ENCODE peak calls at places on chromosomes 11 and 22, in six cellular contexts. One of them, this sample, is unnamed.

GRCh38 chr11:76453248-76453647 is 8.4 kb downstream of the EMSY start:
- DNase-seq in naive thymus-derived CD4-positive, alpha-beta T cell: no peak
- DNase-seq in heart left ventricle: no peak
- DNase-seq in PC-3: peak; percentile 15
- DNase-seq in psoas muscle: no peak
- DNase-seq in Panc1: no peak
- DNase-seq in this sample: no peak

GRCh38 chr22:46010951-46011626 is 34.1 kb upstream of the WNT7B start:
- DNase-seq in naive thymus-derived CD4-positive, alpha-beta T cell: no peak
- DNase-seq in heart left ventricle: no peak
- DNase-seq in PC-3: no peak
- DNase-seq in psoas muscle: peak; percentile 61
- DNase-seq in Panc1: no peak
- DNase-seq in this sample: no peak

GRCh38 chr11:121466063-121466794 is 13.5 kb upstream of the SORL1-AS1 start:
- DNase-seq in naive thymus-derived CD4-positive, alpha-beta T cell: no peak
- DNase-seq in heart left ventricle: peak; percentile 92
- DNase-seq in PC-3: peak; percentile 99
- DNase-seq in psoas muscle: peak; percentile 89
- DNase-seq in Panc1: peak; percentile 95
- DNase-seq in this sample: peak; percentile 76

GRCh38 chr11:119367661-119368120 is 13.8 kb downstream of the USP2 start:
- DNase-seq in naive thymus-derived CD4-positive, alpha-beta T cell: no peak
- DNase-seq in heart left ventricle: no peak
- DNase-seq in PC-3: no peak
- DNase-seq in psoas muscle: peak; percentile 73
- DNase-seq in Panc1: no peak
- DNase-seq in this sample: no peak

GRCh38 chr11:114441921-114442320 is 2.7 kb downstream of the REXO2 start:
- DNase-seq in naive thymus-derived CD4-positive, alpha-beta T cell: no peak
- DNase-seq in heart left ventricle: no peak
- DNase-seq in PC-3: no peak
- DNase-seq in psoas muscle: no peak
- DNase-seq in Panc1: no peak
- DNase-seq in this sample: no peak

GRCh38 chr22:42990131-42990838 is 24.7 kb downstream of the PACSIN2 start:
- DNase-seq in naive thymus-derived CD4-positive, alpha-beta T cell: no peak
- DNase-seq in heart left ventricle: no peak
- DNase-seq in PC-3: peak; percentile 86
- DNase-seq in psoas muscle: no peak
- DNase-seq in Panc1: peak; percentile 24
- DNase-seq in this sample: no peak

GRCh38 chr11:128690746-128691091 is 3.2 kb upstream of the FLI1 start:
- DNase-seq in naive thymus-derived CD4-positive, alpha-beta T cell: no peak
- DNase-seq in heart left ventricle: peak; percentile 42
- DNase-seq in PC-3: no peak
- DNase-seq in psoas muscle: no peak
- DNase-seq in Panc1: no peak
- DNase-seq in this sample: no peak

GRCh38 chr11:24900960-24901549 is 404.2 kb downstream of the LUZP2 start:
- DNase-seq in naive thymus-derived CD4-positive, alpha-beta T cell: no peak
- DNase-seq in heart left ventricle: no peak
- DNase-seq in PC-3: no peak
- DNase-seq in psoas muscle: no peak
- DNase-seq in Panc1: no peak
- DNase-seq in this sample: no peak

GRCh38 chr11:123469089-123469488 is 39.0 kb downstream of the GRAMD1B start:
- DNase-seq in naive thymus-derived CD4-positive, alpha-beta T cell: no peak
- DNase-seq in heart left ventricle: peak; percentile 46
- DNase-seq in PC-3: no peak
- DNase-seq in psoas muscle: no peak
- DNase-seq in Panc1: no peak
- DNase-seq in this sample: no peak

GRCh38 chr22:42939941-42940653 is 74.9 kb downstream of the PACSIN2 start:
- DNase-seq in naive thymus-derived CD4-positive, alpha-beta T cell: no peak
- DNase-seq in heart left ventricle: peak; percentile 55
- DNase-seq in PC-3: peak; percentile 93
- DNase-seq in psoas muscle: no peak
- DNase-seq in Panc1: peak; percentile 78
- DNase-seq in this sample: no peak

GRCh38 chr11:33891714-33892327 is at the start of gene LMO2:
- DNase-seq in naive thymus-derived CD4-positive, alpha-beta T cell: no peak
- DNase-seq in heart left ventricle: no peak
- DNase-seq in PC-3: no peak
- DNase-seq in psoas muscle: no peak
- DNase-seq in Panc1: no peak
- DNase-seq in this sample: no peak

GRCh38 chr11:72781063-72781312 is 12.9 kb downstream of the STARD10 start:
- DNase-seq in naive thymus-derived CD4-positive, alpha-beta T cell: no peak
- DNase-seq in heart left ventricle: no peak
- DNase-seq in PC-3: peak; percentile 62
- DNase-seq in psoas muscle: no peak
- DNase-seq in Panc1: no peak
- DNase-seq in this sample: no peak

GRCh38 chr11:68090287-68090686 is 30.9 kb downstream of the CHKA start:
- DNase-seq in naive thymus-derived CD4-positive, alpha-beta T cell: no peak
- DNase-seq in heart left ventricle: no peak
- DNase-seq in PC-3: no peak
- DNase-seq in psoas muscle: no peak
- DNase-seq in Panc1: no peak
- DNase-seq in this sample: no peak

GRCh38 chr11:123517559-123518364 is 87.7 kb downstream of the GRAMD1B start:
- DNase-seq in naive thymus-derived CD4-positive, alpha-beta T cell: no peak
- DNase-seq in heart left ventricle: no peak
- DNase-seq in PC-3: no peak
- DNase-seq in psoas muscle: no peak
- DNase-seq in Panc1: no peak
- DNase-seq in this sample: no peak

GRCh38 chr11:120061036-120061760 is 76.7 kb downstream of the TRIM29 start:
- DNase-seq in naive thymus-derived CD4-positive, alpha-beta T cell: no peak
- DNase-seq in heart left ventricle: no peak
- DNase-seq in PC-3: no peak
- DNase-seq in psoas muscle: no peak
- DNase-seq in Panc1: no peak
- DNase-seq in this sample: no peak

GRCh38 chr11:8760896-8761295 is 78.3 kb downstream of the RPL27A start:
- DNase-seq in naive thymus-derived CD4-positive, alpha-beta T cell: no peak
- DNase-seq in heart left ventricle: no peak
- DNase-seq in PC-3: no peak
- DNase-seq in psoas muscle: no peak
- DNase-seq in Panc1: no peak
- DNase-seq in this sample: no peak
- H3K4me1 ChIP-seq in naive thymus-derived CD4-positive, alpha-beta T cell: no peaks in the 10 kb centered on the region
- H3K4me1 ChIP-seq in heart left ventricle: peaks cover 46% of the 10 kb centered on the region
- H3K4me1 ChIP-seq in PC-3: no peaks in the 10 kb centered on the region
- H3K4me1 ChIP-seq in psoas muscle: peaks cover 59% of the 10 kb centered on the region
- H3K4me1 ChIP-seq in Panc1: no peaks in the 10 kb centered on the region
- H3K4me1 ChIP-seq in this sample: no peaks in the 10 kb centered on the region

GRCh38 chr11:62125316-62125715 is 1.5 kb downstream of the INCENP start:
- DNase-seq in naive thymus-derived CD4-positive, alpha-beta T cell: no peak
- DNase-seq in heart left ventricle: no peak
- DNase-seq in PC-3: peak; percentile 12
- DNase-seq in psoas muscle: no peak
- DNase-seq in Panc1: no peak
- DNase-seq in this sample: no peak
- H3K4me3 ChIP-seq in naive thymus-derived CD4-positive, alpha-beta T cell: peak overlapping the region; percentile 87
- H3K4me3 ChIP-seq in heart left ventricle: peak overlapping the region; percentile 86
- H3K4me3 ChIP-seq in PC-3: peak overlapping the region; percentile 83
- H3K4me3 ChIP-seq in psoas muscle: peak overlapping the region; percentile 92
- H3K4me3 ChIP-seq in Panc1: peak overlapping the region; percentile 94
- H3K4me3 ChIP-seq in this sample: no peak overlapping the region

GRCh38 chr11:96284401-96284800 is 58.6 kb downstream of the MAML2 start:
- DNase-seq in naive thymus-derived CD4-positive, alpha-beta T cell: no peak
- DNase-seq in heart left ventricle: no peak
- DNase-seq in PC-3: no peak
- DNase-seq in psoas muscle: no peak
- DNase-seq in Panc1: no peak
- DNase-seq in this sample: no peak
- H3K4me1 ChIP-seq in naive thymus-derived CD4-positive, alpha-beta T cell: no peaks in the 10 kb centered on the region
- H3K4me1 ChIP-seq in heart left ventricle: no peaks in the 10 kb centered on the region
- H3K4me1 ChIP-seq in PC-3: peaks cover 43% of the 10 kb centered on the region
- H3K4me1 ChIP-seq in psoas muscle: no peaks in the 10 kb centered on the region
- H3K4me1 ChIP-seq in Panc1: peaks cover 4% of the 10 kb centered on the region
- H3K4me1 ChIP-seq in this sample: no peaks in the 10 kb centered on the region

DNA sequence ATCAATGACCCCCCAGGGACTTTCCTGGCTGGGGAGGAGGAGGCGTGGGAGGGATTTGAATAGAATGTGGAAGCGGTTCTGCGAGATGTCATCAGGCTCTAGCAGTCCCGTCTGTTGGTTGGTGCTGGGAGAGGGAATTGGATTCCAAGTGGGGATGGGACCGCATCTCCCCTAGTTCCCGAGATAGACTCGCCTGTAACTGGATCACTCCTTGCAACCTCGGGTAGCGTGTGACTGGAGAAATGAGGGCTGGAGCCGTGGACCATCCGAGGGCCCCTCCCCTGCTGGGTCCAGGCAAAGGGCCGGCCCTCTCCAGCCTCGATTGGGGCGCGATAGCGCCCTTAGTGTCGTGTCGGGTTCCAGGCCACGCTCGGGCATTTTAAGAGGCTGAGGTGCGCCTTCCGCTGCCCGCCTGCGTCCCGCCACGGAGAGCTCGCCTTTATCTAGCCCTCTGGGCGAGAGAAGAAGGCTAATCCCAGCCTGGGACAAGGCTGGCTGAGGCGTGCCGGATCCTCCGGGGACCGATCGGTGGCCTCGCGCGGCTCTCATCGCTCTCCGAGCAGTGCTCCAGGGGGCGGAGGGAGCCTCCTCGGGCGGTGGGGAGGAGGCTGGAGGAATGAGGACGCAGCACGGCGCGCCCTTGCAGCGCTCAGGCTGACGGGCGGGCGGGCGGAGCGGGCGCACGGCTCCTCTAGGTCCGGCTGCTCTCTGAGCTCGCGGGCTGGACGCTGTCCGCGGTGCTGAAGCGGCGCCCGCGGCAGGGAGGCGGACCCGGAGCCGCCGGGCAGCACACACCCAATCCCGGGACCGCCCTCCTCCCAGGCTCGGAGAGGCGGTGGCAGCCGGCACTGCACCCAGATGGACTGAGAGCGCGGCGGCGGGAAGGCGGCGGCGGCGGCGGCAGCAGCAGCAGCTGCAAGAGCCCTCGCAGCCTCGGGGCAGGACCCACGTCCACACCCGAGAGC is 107.8 kb downstream of the OSBP2 start:
- DNase-seq in naive thymus-derived CD4-positive, alpha-beta T cell: peak; percentile 69
- DNase-seq in heart left ventricle: peak; percentile 89
- DNase-seq in PC-3: peak; percentile 91
- DNase-seq in psoas muscle: peak; percentile 90
- DNase-seq in Panc1: no peak
- DNase-seq in this sample: peak; percentile 61
- H3K4me3 ChIP-seq in naive thymus-derived CD4-positive, alpha-beta T cell: no peak overlapping the region
- H3K4me3 ChIP-seq in heart left ventricle: peak overlapping the region; percentile 25
- H3K4me3 ChIP-seq in PC-3: peak overlapping the region; percentile 65
- H3K4me3 ChIP-seq in psoas muscle: peak overlapping the region; percentile 47
- H3K4me3 ChIP-seq in Panc1: peak overlapping the region; percentile 32
- H3K4me3 ChIP-seq in this sample: peak overlapping the region; percentile 38

GRCh38 chr11:118145285-118146227 is 7.1 kb downstream of the SCN4B start:
- DNase-seq in naive thymus-derived CD4-positive, alpha-beta T cell: peak; percentile 80
- DNase-seq in heart left ventricle: peak; percentile 88
- DNase-seq in PC-3: peak; percentile 95
- DNase-seq in psoas muscle: peak; percentile 91
- DNase-seq in Panc1: peak; percentile 50
- DNase-seq in this sample: peak; percentile 76
- H3K4me1 ChIP-seq in naive thymus-derived CD4-positive, alpha-beta T cell: no peaks in the 10 kb centered on the region
- H3K4me1 ChIP-seq in heart left ventricle: peaks cover 21% of the 10 kb centered on the region
- H3K4me1 ChIP-seq in PC-3: no peaks in the 10 kb centered on the region
- H3K4me1 ChIP-seq in psoas muscle: no peaks in the 10 kb centered on the region
- H3K4me1 ChIP-seq in Panc1: no peaks in the 10 kb centered on the region
- H3K4me1 ChIP-seq in this sample: peaks cover 1% of the 10 kb centered on the region

GRCh38 chr11:117771197-117771596 is 25.8 kb downstream of the DSCAML1 start:
- DNase-seq in naive thymus-derived CD4-positive, alpha-beta T cell: no peak
- DNase-seq in heart left ventricle: no peak
- DNase-seq in PC-3: no peak
- DNase-seq in psoas muscle: no peak
- DNase-seq in Panc1: no peak
- DNase-seq in this sample: no peak
- H3K4me3 ChIP-seq in naive thymus-derived CD4-positive, alpha-beta T cell: no peak overlapping the region
- H3K4me3 ChIP-seq in heart left ventricle: no peak overlapping the region
- H3K4me3 ChIP-seq in PC-3: no peak overlapping the region
- H3K4me3 ChIP-seq in psoas muscle: no peak overlapping the region
- H3K4me3 ChIP-seq in Panc1: no peak overlapping the region
- H3K4me3 ChIP-seq in this sample: no peak overlapping the region

DNA sequence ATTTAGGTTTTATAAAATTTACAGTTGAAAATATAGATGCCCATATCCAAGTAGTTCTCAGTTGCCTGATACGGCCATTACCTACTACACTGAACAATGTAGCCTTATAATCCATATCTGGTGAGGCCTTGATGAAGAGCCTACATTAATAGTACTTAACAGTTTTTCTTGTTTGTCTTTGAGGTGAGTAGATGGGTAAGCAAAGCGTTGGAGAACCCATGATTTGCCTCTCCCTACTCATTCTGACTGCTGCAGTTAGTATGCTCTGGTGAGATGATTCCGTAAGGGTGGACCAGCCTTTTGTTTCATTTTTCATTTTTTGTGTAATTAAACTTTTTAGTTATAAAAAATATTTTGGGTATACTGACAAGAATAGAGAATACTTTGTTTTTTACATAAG is 11.4 kb downstream of the PAAF1 start:
- DNase-seq in naive thymus-derived CD4-positive, alpha-beta T cell: no peak
- DNase-seq in heart left ventricle: no peak
- DNase-seq in PC-3: no peak
- DNase-seq in psoas muscle: no peak
- DNase-seq in Panc1: no peak
- DNase-seq in this sample: no peak
- H3K4me1 ChIP-seq in naive thymus-derived CD4-positive, alpha-beta T cell: no peaks in the 10 kb centered on the region
- H3K4me1 ChIP-seq in heart left ventricle: no peaks in the 10 kb centered on the region
- H3K4me1 ChIP-seq in PC-3: peaks cover 15% of the 10 kb centered on the region
- H3K4me1 ChIP-seq in psoas muscle: peaks cover 4% of the 10 kb centered on the region
- H3K4me1 ChIP-seq in Panc1: no peaks in the 10 kb centered on the region
- H3K4me1 ChIP-seq in this sample: no peaks in the 10 kb centered on the region

GRCh38 chr11:11662578-11662977 is 40.8 kb upstream of the GALNT18 start:
- DNase-seq in naive thymus-derived CD4-positive, alpha-beta T cell: no peak
- DNase-seq in heart left ventricle: no peak
- DNase-seq in PC-3: no peak
- DNase-seq in psoas muscle: no peak
- DNase-seq in Panc1: no peak
- DNase-seq in this sample: no peak
- H3K4me3 ChIP-seq in naive thymus-derived CD4-positive, alpha-beta T cell: no peak overlapping the region
- H3K4me3 ChIP-seq in heart left ventricle: no peak overlapping the region
- H3K4me3 ChIP-seq in PC-3: no peak overlapping the region
- H3K4me3 ChIP-seq in psoas muscle: no peak overlapping the region
- H3K4me3 ChIP-seq in Panc1: no peak overlapping the region
- H3K4me3 ChIP-seq in this sample: no peak overlapping the region

DNA sequence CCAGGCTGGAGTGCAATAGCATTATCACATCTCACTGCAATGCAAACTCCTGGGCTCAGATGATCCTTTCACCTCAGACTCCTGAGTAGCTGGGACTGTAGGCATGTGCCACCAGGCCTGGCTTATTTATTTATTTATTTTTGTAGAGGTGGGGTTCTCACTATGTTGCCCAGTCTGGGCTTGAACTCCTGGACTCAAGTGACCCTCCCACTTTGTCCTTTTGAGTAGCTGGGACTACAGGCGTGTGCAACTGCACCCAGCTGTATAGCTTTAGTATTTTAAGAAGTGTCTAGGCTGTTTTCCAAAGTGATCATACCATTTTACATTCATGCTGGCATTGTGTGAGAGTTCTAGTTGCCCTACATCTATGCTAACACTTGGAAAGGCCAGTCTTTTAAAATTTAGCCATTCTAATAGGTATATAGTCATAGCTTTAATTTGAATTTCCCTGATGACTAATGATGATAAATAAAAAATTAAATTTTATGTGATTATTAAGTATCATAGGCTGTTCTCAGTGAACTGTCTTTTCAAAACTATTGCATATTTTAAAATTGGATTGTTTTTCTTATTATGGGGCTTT is 96.9 kb downstream of the TMEM135 start:
- DNase-seq in naive thymus-derived CD4-positive, alpha-beta T cell: no peak
- DNase-seq in heart left ventricle: no peak
- DNase-seq in PC-3: no peak
- DNase-seq in psoas muscle: no peak
- DNase-seq in Panc1: no peak
- DNase-seq in this sample: no peak
- H3K4me1 ChIP-seq in naive thymus-derived CD4-positive, alpha-beta T cell: no peaks in the 10 kb centered on the region
- H3K4me1 ChIP-seq in heart left ventricle: no peaks in the 10 kb centered on the region
- H3K4me1 ChIP-seq in PC-3: no peaks in the 10 kb centered on the region
- H3K4me1 ChIP-seq in psoas muscle: no peaks in the 10 kb centered on the region
- H3K4me1 ChIP-seq in Panc1: no peaks in the 10 kb centered on the region
- H3K4me1 ChIP-seq in this sample: no peaks in the 10 kb centered on the region

This sample was measured in iPS DF 6.9.